ENCODE peak calls at places on chromosomes 13 and 19, in four cellular contexts. One of them, this sample, is unnamed.

GRCh38 chr19:41753936-41754529 is 1.3 kb upstream of the CEACAM6 start:
- DNase-seq in stimulated activated CD8-positive, alpha-beta memory T cell treated with anti-CD3 and anti-CD28 coated beads, Interleukin-7, amount 100 ng/mL, for 1 hour: peak
- DNase-seq in NCI-H1105 treated with DMSO at 0.1 percent for 48 hours: peak
- DNase-seq in mesendoderm: peak
- DNase-seq in this sample: peak

GRCh38 chr13:39370554-39370953 is 232.4 kb downstream of the LHFPL6 start:
- DNase-seq in stimulated activated CD8-positive, alpha-beta memory T cell treated with anti-CD3 and anti-CD28 coated beads, Interleukin-7, amount 100 ng/mL, for 1 hour: no peak
- DNase-seq in NCI-H1105 treated with DMSO at 0.1 percent for 48 hours: no peak
- DNase-seq in mesendoderm: no peak
- DNase-seq in this sample: no peak

GRCh38 chr19:45442927-45443461 is 19.3 kb upstream of the ERCC1 start:
- DNase-seq in stimulated activated CD8-positive, alpha-beta memory T cell treated with anti-CD3 and anti-CD28 coated beads, Interleukin-7, amount 100 ng/mL, for 1 hour: no peak
- DNase-seq in NCI-H1105 treated with DMSO at 0.1 percent for 48 hours: no peak
- DNase-seq in mesendoderm: peak
- DNase-seq in this sample: peak

GRCh38 chr13:88617176-88617575 is 946.0 kb downstream of the SLITRK5 start:
- DNase-seq in stimulated activated CD8-positive, alpha-beta memory T cell treated with anti-CD3 and anti-CD28 coated beads, Interleukin-7, amount 100 ng/mL, for 1 hour: no peak
- DNase-seq in NCI-H1105 treated with DMSO at 0.1 percent for 48 hours: peak
- DNase-seq in mesendoderm: peak
- DNase-seq in this sample: peak

GRCh38 chr13:105290596-105290995 is 1244.9 kb downstream of the EFNB2 start:
- DNase-seq in stimulated activated CD8-positive, alpha-beta memory T cell treated with anti-CD3 and anti-CD28 coated beads, Interleukin-7, amount 100 ng/mL, for 1 hour: no peak
- DNase-seq in NCI-H1105 treated with DMSO at 0.1 percent for 48 hours: no peak
- DNase-seq in mesendoderm: no peak
- DNase-seq in this sample: no peak

GRCh38 chr19:57317503-57317902 is 2.8 kb upstream of the ZNF543 start:
- DNase-seq in stimulated activated CD8-positive, alpha-beta memory T cell treated with anti-CD3 and anti-CD28 coated beads, Interleukin-7, amount 100 ng/mL, for 1 hour: no peak
- DNase-seq in NCI-H1105 treated with DMSO at 0.1 percent for 48 hours: no peak
- DNase-seq in mesendoderm: no peak
- DNase-seq in this sample: no peak

GRCh38 chr13:32316030-32316344 is 679 bp downstream of the BRCA2 start:
- DNase-seq in stimulated activated CD8-positive, alpha-beta memory T cell treated with anti-CD3 and anti-CD28 coated beads, Interleukin-7, amount 100 ng/mL, for 1 hour: no peak
- DNase-seq in NCI-H1105 treated with DMSO at 0.1 percent for 48 hours: no peak
- DNase-seq in mesendoderm: no peak
- DNase-seq in this sample: no peak

GRCh38 chr13:95153647-95154405 is 147.4 kb downstream of the ABCC4 start:
- DNase-seq in stimulated activated CD8-positive, alpha-beta memory T cell treated with anti-CD3 and anti-CD28 coated beads, Interleukin-7, amount 100 ng/mL, for 1 hour: no peak
- DNase-seq in NCI-H1105 treated with DMSO at 0.1 percent for 48 hours: peak
- DNase-seq in mesendoderm: no peak
- DNase-seq in this sample: peak

GRCh38 chr19:19613456-19613855 is 5.0 kb downstream of the PBX4 start:
- DNase-seq in stimulated activated CD8-positive, alpha-beta memory T cell treated with anti-CD3 and anti-CD28 coated beads, Interleukin-7, amount 100 ng/mL, for 1 hour: no peak
- DNase-seq in NCI-H1105 treated with DMSO at 0.1 percent for 48 hours: no peak
- DNase-seq in mesendoderm: no peak
- DNase-seq in this sample: no peak

GRCh38 chr13:40506592-40507446 is 159.6 kb downstream of the FOXO1 start:
- DNase-seq in stimulated activated CD8-positive, alpha-beta memory T cell treated with anti-CD3 and anti-CD28 coated beads, Interleukin-7, amount 100 ng/mL, for 1 hour: no peak
- DNase-seq in NCI-H1105 treated with DMSO at 0.1 percent for 48 hours: no peak
- DNase-seq in mesendoderm: no peak
- DNase-seq in this sample: no peak

GRCh38 chr13:100483836-100484381 is 104.7 kb downstream of the GGACT start:
- DNase-seq in stimulated activated CD8-positive, alpha-beta memory T cell treated with anti-CD3 and anti-CD28 coated beads, Interleukin-7, amount 100 ng/mL, for 1 hour: no peak
- DNase-seq in NCI-H1105 treated with DMSO at 0.1 percent for 48 hours: no peak
- DNase-seq in mesendoderm: no peak
- DNase-seq in this sample: no peak

GRCh38 chr19:55696301-55697068 is 21.5 kb downstream of the EPN1 start:
- DNase-seq in stimulated activated CD8-positive, alpha-beta memory T cell treated with anti-CD3 and anti-CD28 coated beads, Interleukin-7, amount 100 ng/mL, for 1 hour: no peak
- DNase-seq in NCI-H1105 treated with DMSO at 0.1 percent for 48 hours: no peak
- DNase-seq in mesendoderm: no peak
- DNase-seq in this sample: no peak

GRCh38 chr19:6743714-6744380 is 4.4 kb downstream of the TRIP10 start:
- DNase-seq in stimulated activated CD8-positive, alpha-beta memory T cell treated with anti-CD3 and anti-CD28 coated beads, Interleukin-7, amount 100 ng/mL, for 1 hour: no peak
- DNase-seq in NCI-H1105 treated with DMSO at 0.1 percent for 48 hours: no peak
- DNase-seq in mesendoderm: no peak
- DNase-seq in this sample: no peak